ENCODE peak calls at places on chromosomes 7 and 10, in four cellular contexts. S is IMR-90, I is endothelial cell of umbilical vein, V is Panc1. T is an unnamed sample.

GRCh38 chr7:157347217-157347904 is 10.6 kb downstream of the DNAJB6 start:
- DNase-seq in I (no peak), V (no peak), S (peak; percentile 85), T (no peak)

GRCh38 chr10:59995862-59996261 is 89.5 kb upstream of the CCDC6 start:
- DNase-seq in I (no peak), V (no peak), S (no peak), T (no peak)

GRCh38 chr10:36057180-36057579 is 415.1 kb upstream of the FZD8 start:
- DNase-seq in I (no peak), S (peak; percentile 45), V (no peak), T (no peak)

GRCh38 chr10:120521880-120522279 is 64.9 kb downstream of the PLPP4 start:
- DNase-seq in I (no peak), S (no peak), V (no peak), T (no peak)

GRCh38 chr10:131514454-131514853 is 202.9 kb upstream of the TCERG1L start:
- DNase-seq in V (no peak), I (no peak), S (no peak), T (no peak)

GRCh38 chr10:104472505-104472904 is 118.9 kb downstream of the CFAP58 start:
- DNase-seq in S (peak; percentile 7), V (no peak), I (no peak), T (no peak)

GRCh38 chr10:116721991-116722392 is 20.4 kb downstream of the HSPA12A start:
- DNase-seq in V (no peak), I (no peak), S (peak; percentile 78), T (no peak)

GRCh38 chr10:114746531-114746930 is 75.0 kb upstream of the FHIP2A start:
- DNase-seq in S (no peak), I (no peak), V (no peak), T (no peak)

GRCh38 chr10:84543077-84543476 is 214.7 kb downstream of the CCSER2 start:
- DNase-seq in I (no peak), V (no peak), S (no peak), T (no peak)

GRCh38 chr10:5971315-5971832 is 6.0 kb downstream of the IL15RA start:
- DNase-seq in S (no peak), V (no peak), I (peak; percentile 88), T (peak; percentile 84)

GRCh38 chr7:111517441-111518037 is 44.8 kb downstream of the IMMP2L start:
- DNase-seq in V (no peak), S (no peak), I (no peak), T (no peak)

GRCh38 chr10:100103581-100103980 is 21.9 kb upstream of the CPN1 start:
- DNase-seq in I (no peak), S (peak; percentile 31), V (no peak), T (no peak)

GRCh38 chr10:35546824-35547225 is 58.3 kb upstream of the GJD4 start:
- DNase-seq in S (peak; percentile 61), V (no peak), I (no peak), T (no peak)

GRCh38 chr7:43391518-43391917 is 191.4 kb upstream of the STK17A start:
- DNase-seq in V (no peak), I (no peak), S (no peak), T (no peak)

GRCh38 chr10:34017281-34017680 is 682.8 kb upstream of the NRP1 start:
- DNase-seq in S (no peak), I (no peak), V (no peak), T (no peak)

GRCh38 chr7:27187702-27188665 is 3.0 kb upstream of the HOXA11 start:
- DNase-seq in S (no peak), V (no peak), I (no peak), T (no peak)

GRCh38 chr7:40436761-40437160 is 302.0 kb downstream of the SUGCT start:
- DNase-seq in I (no peak), S (no peak), V (no peak), T (no peak)

GRCh38 chr7:112481833-112482669 is 1.3 kb downstream of the LSMEM1 start:
- DNase-seq in I (peak; percentile 41), S (peak; percentile 86), V (peak; percentile 96), T (no peak)

GRCh38 chr7:46654546-46655443 is 733.7 kb upstream of the IGFBP3 start:
- DNase-seq in V (no peak), S (peak; percentile 25), I (no peak), T (no peak)

GRCh38 chr10:35265435-35265834 is 70.9 kb upstream of the CCNY start:
- DNase-seq in I (no peak), S (no peak), V (no peak), T (no peak)

GRCh38 chr7:21108182-21108581 is 319.7 kb upstream of the SP4 start:
- DNase-seq in V (no peak), S (no peak), I (no peak), T (peak; percentile 82)

GRCh38 chr10:61992683-61993629 is 91.5 kb downstream of the ARID5B start:
- DNase-seq in S (peak; percentile 88), V (no peak), I (peak; percentile 78), T (peak; percentile 62)

GRCh38 chr7:75559355-75559986 is 67.4 kb downstream of the SPDYE5 start:
- DNase-seq in S (no peak), I (no peak), V (no peak), T (no peak)

GRCh38 chr7:29173458-29173857 is 21.1 kb upstream of the CHN2 start:
- DNase-seq in V (no peak), I (no peak), S (no peak), T (no peak)

GRCh38 chr7:140696679-140697446 is at the start of gene NDUFB2:
- DNase-seq in I (peak; percentile 92), V (peak; percentile 70), S (peak; percentile 76), T (peak; percentile 85)

GRCh38 chr10:73577788-73578187 is 13.4 kb downstream of the USP54 start:
- DNase-seq in S (peak; percentile 59), I (no peak), V (no peak), T (peak; percentile 46)

GRCh38 chr7:132836746-132837145 is 245.1 kb downstream of the CHCHD3 start:
- DNase-seq in I (no peak), V (no peak), S (peak; percentile 67), T (no peak)

GRCh38 chr7:4840097-4840501 is 21.7 kb downstream of the PAPOLB start:
- DNase-seq in I (no peak), V (no peak), S (no peak), T (no peak)

GRCh38 chr7:4838626-4839334 is 23.1 kb downstream of the PAPOLB start:
- DNase-seq in V (no peak), I (no peak), S (no peak), T (no peak)

GRCh38 chr10:293636-294035 is 158.4 kb downstream of the ZMYND11 start:
- DNase-seq in S (no peak), I (no peak), V (no peak), T (no peak)

GRCh38 chr7:128879939-128880746 is 17.5 kb downstream of the ATP6V1F start:
- DNase-seq in S (peak; percentile 58), V (no peak), I (peak; percentile 51), T (peak; percentile 67)

GRCh38 chr10:120948889-120949382 is 97.8 kb downstream of the WDR11 start:
- DNase-seq in I (peak; percentile 66), S (peak; percentile 55), V (no peak), T (peak; percentile 68)

GRCh38 chr10:90917231-90917967 is 3.5 kb downstream of the ANKRD1 start:
- DNase-seq in V (no peak), I (peak; percentile 81), S (no peak), T (no peak)

GRCh38 chr10:112951349-112952281 is 1.6 kb downstream of the TCF7L2 start:
- DNase-seq in S (peak; percentile 84), V (no peak), I (peak; percentile 74), T (peak; percentile 68)

GRCh38 chr7:12756841-12757240 is 69.4 kb downstream of the ARL4A start:
- DNase-seq in V (no peak), S (no peak), I (no peak), T (no peak)
- H3K27ac ChIP-seq in V (no peak overlapping the region), S (peak overlapping the region; percentile 20), I (no peak overlapping the region), T (no peak overlapping the region)

GRCh38 chr7:131540491-131541162 is 15.8 kb downstream of the PODXL start:
- DNase-seq in I (peak; percentile 89), V (no peak), S (no peak), T (no peak)
- TF ChIP-seq CTCF in I (peak; percentile 24), V (no peak), S (no peak), T (no peak)

GRCh38 chr10:4622374-4622773 is 203.6 kb upstream of the AKR1E2 start:
- DNase-seq in V (no peak), S (peak; percentile 4), I (no peak), T (no peak)
- H3K27ac ChIP-seq in V (no peak overlapping the region), S (no peak overlapping the region), I (no peak overlapping the region), T (no peak overlapping the region)

GRCh38 chr7:82945480-82945879 is 217.2 kb downstream of the PCLO start:
- DNase-seq in I (no peak), V (no peak), S (no peak), T (no peak)
- TF ChIP-seq CTCF in I (no peak), V (no peak), S (no peak), T (no peak)

DNA sequence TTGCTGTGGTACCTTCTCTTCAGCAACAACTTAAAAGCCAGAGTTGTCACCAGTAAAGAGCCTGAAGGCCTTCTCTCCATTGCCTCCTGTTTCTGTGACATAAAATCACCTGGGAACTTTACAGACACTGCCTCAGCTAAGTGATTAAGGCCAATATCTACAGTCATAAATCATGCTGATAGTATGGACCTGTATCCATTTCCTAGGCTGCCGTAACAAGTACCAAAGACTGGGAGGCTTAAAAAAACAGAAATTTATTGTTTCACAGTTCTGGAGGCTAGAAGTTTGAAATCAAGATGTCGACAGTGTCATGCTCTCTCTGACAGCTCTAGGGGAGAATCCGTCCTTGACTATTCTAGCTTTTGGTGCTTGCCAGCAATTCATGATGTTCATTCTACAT is 108.4 kb upstream of the UNC5B start:
- DNase-seq in V (no peak), S (no peak), I (no peak), T (no peak)
- H3K27ac ChIP-seq in V (no peak overlapping the region), S (no peak overlapping the region), I (no peak overlapping the region), T (no peak overlapping the region)

GRCh38 chr7:13725591-13725990 is 263.9 kb downstream of the ETV1 start:
- DNase-seq in S (no peak), V (no peak), I (no peak), T (no peak)
- TF ChIP-seq CTCF in S (peak; percentile 5), V (no peak), I (no peak), T (no peak)

GRCh38 chr7:134690614-134691504 is 44.2 kb downstream of the BPGM start:
- DNase-seq in V (no peak), I (no peak), S (peak; percentile 24), T (no peak)
- H3K27ac ChIP-seq in V (no peak overlapping the region), I (no peak overlapping the region), S (peak overlapping the region; percentile 90), T (peak overlapping the region; percentile 47)